ENCODE peak calls at places on chromosomes 16 and 17, in six cellular contexts. X is neural progenitor cell; L is AG04450; Q is pancreas; O is ovary; C is CD8-positive, alpha-beta T cell. K is an unnamed sample.

GRCh38 chr17:77319211-77320031 is 178.7 kb downstream of the SEC14L1 start:
- DNase-seq in L (no peak), Q (peak), X (peak), C (peak), O (peak), K (peak)

GRCh38 chr17:59165933-59166342 is 10.4 kb downstream of the PRR11 start:
- DNase-seq in Q (peak), X (peak), O (no peak), C (peak), L (no peak), K (no peak)

GRCh38 chr17:17921192-17922082 is 50.8 kb downstream of the TOM1L2 start:
- DNase-seq in O (no peak), Q (peak), L (peak), X (peak), C (no peak), K (no peak)

GRCh38 chr17:7239091-7240027 is at the start of gene PHF23:
- DNase-seq in Q (peak), C (peak), X (peak), O (peak), L (peak), K (peak)

GRCh38 chr16:684961-685696 is 995 bp upstream of the JMJD8 start:
- DNase-seq in X (no peak), C (no peak), L (no peak), Q (peak), O (peak), K (no peak)

GRCh38 chr17:50945779-50946222 is 79.6 kb upstream of the TOB1 start:
- DNase-seq in Q (no peak), O (no peak), L (no peak), C (no peak), X (no peak), K (peak)

GRCh38 chr16:57743458-57743857 is 7.9 kb downstream of the KATNB1 start:
- DNase-seq in Q (no peak), X (no peak), C (no peak), O (no peak), L (no peak), K (no peak)

GRCh38 chr17:2421315-2422147 is 20.7 kb upstream of the MNT start:
- DNase-seq in C (no peak), O (peak), X (peak), Q (peak), L (no peak), K (no peak)

GRCh38 chr16:55047331-55047730 is 116.7 kb downstream of the IRX5 start:
- DNase-seq in X (no peak), L (no peak), O (no peak), Q (no peak), C (no peak), K (peak)

GRCh38 chr17:47315451-47316266 is 8.1 kb upstream of the EFCAB13 start:
- DNase-seq in X (peak), L (peak), C (no peak), Q (peak), O (peak), K (no peak)

GRCh38 chr17:75088902-75089417 is 1.2 kb downstream of the SLC16A5 start:
- DNase-seq in Q (no peak), X (no peak), C (no peak), O (peak), L (no peak), K (no peak)
- H3K4me3 ChIP-seq in Q (no peak), X (peak), C (no peak), O (no peak), L (no peak), K (peak)

GRCh38 chr16:68079616-68080344 is 5.4 kb upstream of the NFATC3 start:
- DNase-seq in X (no peak), C (peak), O (peak), Q (no peak), L (no peak), K (peak)
- H3K4me3 ChIP-seq in X (no peak), C (peak), O (no peak), Q (no peak), L (no peak), K (no peak)

DNA sequence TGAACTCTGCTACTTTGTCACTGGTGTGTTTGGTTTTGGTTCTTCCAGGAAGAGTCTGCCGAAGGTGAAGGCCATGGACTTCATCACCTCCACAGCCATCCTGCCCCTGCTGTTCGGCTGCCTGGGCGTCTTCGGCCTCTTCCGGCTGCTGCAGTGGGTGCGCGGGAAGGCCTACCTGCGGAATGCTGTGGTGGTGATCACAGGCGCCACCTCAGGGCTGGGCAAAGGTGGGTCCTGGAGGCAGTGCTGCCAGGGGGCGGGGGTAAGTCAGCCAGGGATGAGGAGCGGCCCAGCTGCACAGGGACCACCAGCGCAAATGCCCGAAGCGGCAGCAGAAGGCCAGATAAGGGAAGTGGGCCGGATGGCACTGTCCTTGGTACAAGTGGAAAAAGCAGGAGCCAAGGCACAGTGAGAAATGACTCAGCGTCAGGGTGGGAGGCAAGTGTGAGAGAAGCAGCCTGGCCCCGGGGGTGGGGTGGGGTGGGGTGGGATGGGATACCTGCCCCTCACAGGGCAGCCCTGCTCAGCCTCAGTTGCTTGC is 41.9 kb downstream of the TMEM11 start:
- DNase-seq in X (no peak), C (no peak), Q (peak), L (no peak), O (no peak), K (no peak)
- H3K4me3 ChIP-seq in X (no peak), C (no peak), Q (no peak), L (no peak), O (no peak), K (no peak)

GRCh38 chr16:11370084-11370931 is 25.0 kb downstream of the RMI2 start:
- DNase-seq in Q (no peak), L (no peak), O (peak), C (no peak), X (no peak), K (no peak)
- H3K4me3 ChIP-seq in Q (no peak), L (no peak), O (no peak), C (no peak), X (no peak), K (no peak)

GRCh38 chr17:28811594-28812135 is 30.9 kb downstream of the FAM222B start:
- DNase-seq in C (no peak), L (no peak), X (peak), O (no peak), Q (no peak), K (no peak)

GRCh38 chr17:28807925-28808641 is 34.5 kb downstream of the FAM222B start:
- DNase-seq in O (no peak), C (no peak), L (peak), X (no peak), Q (peak), K (no peak)

GRCh38 chr17:28812136-28812979 is 30.2 kb downstream of the FAM222B start:
- DNase-seq in Q (peak), C (peak), O (peak), L (peak), X (peak), K (peak)

GRCh38 chr17:28812980-28813377 is 29.6 kb downstream of the FAM222B start:
- DNase-seq in C (no peak), X (no peak), O (no peak), L (no peak), Q (no peak), K (no peak)

GRCh38 chr17:28810437-28810836 is 32.2 kb downstream of the FAM222B start:
- DNase-seq in O (no peak), Q (no peak), C (no peak), X (no peak), L (no peak), K (no peak)
- H3K4me3 ChIP-seq in O (no peak), Q (no peak), C (no peak), X (peak), L (no peak), K (no peak)

GRCh38 chr16:19713697-19714096 is 4.3 kb downstream of the KNOP1 start:
- DNase-seq in L (no peak), Q (no peak), C (no peak), O (no peak), X (no peak), K (no peak)

GRCh38 chr16:19716183-19716582 is 1.8 kb downstream of the KNOP1 start:
- DNase-seq in C (no peak), O (no peak), Q (no peak), X (no peak), L (no peak), K (no peak)

GRCh38 chr16:19717319-19717718 is 708 bp downstream of the KNOP1 start:
- DNase-seq in C (no peak), O (no peak), Q (no peak), L (no peak), X (peak), K (no peak)

GRCh38 chr16:19717781-19718623 is at the start of the genes IQCK and KNOP1:
- DNase-seq in L (peak), X (peak), Q (peak), C (peak), O (peak), K (peak)

GRCh38 chr16:19715566-19715965 is 2.5 kb downstream of the KNOP1 start:
- DNase-seq in L (no peak), O (no peak), X (no peak), Q (no peak), C (no peak), K (no peak)
- H3K4me3 ChIP-seq in L (no peak), O (no peak), X (no peak), Q (no peak), C (no peak), K (no peak)

K was measured in coronary artery.